ENCODE peak calls at places on chromosomes 6 and 20, in five cellular contexts. D is A549; I is esophagus squamous epithelium; Q is CD8-positive, alpha-beta memory T cell; L is brain microvascular endothelial cell. M is an unnamed sample.
A peak's percentile ranks its signal among the peaks of the same experiment; 100 is the strongest.

GRCh38 chr20:53003420-53003819 is 31.3 kb downstream of the TSHZ2 start:
- DNase-seq in D (no peak), I (no peak), Q (no peak), L (no peak), M (no peak)

GRCh38 chr6:41706876-41707564 is 28.4 kb downstream of the TFEB start:
- DNase-seq in D (no peak), I (no peak), Q (no peak), L (no peak), M (no peak)

GRCh38 chr6:44007818-44008660 is 119.2 kb downstream of the MRPL14 start:
- DNase-seq in D (no peak), I (no peak), Q (no peak), L (no peak), M (no peak)

GRCh38 chr6:109236140-109237081 is 141.1 kb downstream of the CEP57L1 start:
- DNase-seq in D (no peak), I (no peak), Q (no peak), L (no peak), M (no peak)

GRCh38 chr6:37047933-37048850 is 42.7 kb downstream of the FGD2 start:
- DNase-seq in D (no peak), I (no peak), Q (no peak), L (no peak), M (peak; percentile 25)

GRCh38 chr6:20331042-20331441 is 70.6 kb upstream of the E2F3 start:
- DNase-seq in D (no peak), I (no peak), Q (no peak), L (no peak), M (no peak)

GRCh38 chr6:110130362-110130761 is 49.1 kb downstream of the WASF1 start:
- DNase-seq in D (no peak), I (no peak), Q (no peak), L (no peak), M (no peak)

GRCh38 chr20:22814475-22815205 is 220.5 kb upstream of the SSTR4 start:
- DNase-seq in D (no peak), I (no peak), Q (no peak), L (no peak), M (no peak)

GRCh38 chr6:90008189-90008907 is 114.1 kb downstream of the GJA10 start:
- DNase-seq in D (no peak), I (no peak), Q (no peak), L (no peak), M (no peak)

GRCh38 chr20:60354181-60354580 is 396.0 kb downstream of the CDH26 start:
- DNase-seq in D (no peak), I (no peak), Q (no peak), L (no peak), M (no peak)

GRCh38 chr6:107020239-107020638 is 7.8 kb upstream of the MTRES1 start:
- DNase-seq in D (no peak), I (no peak), Q (no peak), L (no peak), M (no peak)

GRCh38 chr20:24989162-24989561 is 3.4 kb downstream of the APMAP start:
- DNase-seq in D (no peak), I (no peak), Q (no peak), L (no peak), M (peak; percentile 46)

GRCh38 chr20:10672579-10673127 is 1.1 kb downstream of the JAG1 start:
- DNase-seq in D (no peak), I (no peak), Q (peak; percentile 54), L (no peak), M (peak; percentile 81)

GRCh38 chr6:42046491-42047219 is 3.7 kb upstream of the TAF8 start:
- DNase-seq in D (no peak), I (no peak), Q (no peak), L (no peak), M (no peak)

GRCh38 chr20:20759132-20759531 is 46.7 kb upstream of the RALGAPA2 start:
- DNase-seq in D (no peak), I (no peak), Q (no peak), L (no peak), M (no peak)

GRCh38 chr6:149208071-149208670 is 109.3 kb upstream of the TAB2 start:
- DNase-seq in D (no peak), I (no peak), Q (no peak), L (no peak), M (no peak)

GRCh38 chr6:41511443-41512060 is 34.6 kb upstream of the FOXP4 start:
- DNase-seq in D (no peak), I (no peak), Q (no peak), L (no peak), M (no peak)

GRCh38 chr6:96742702-96743101 is 94.6 kb downstream of the GPR63 start:
- DNase-seq in D (no peak), I (no peak), Q (no peak), L (no peak), M (no peak)

GRCh38 chr6:52503853-52504777 is 72.7 kb downstream of the TRAM2 start:
- DNase-seq in D (peak; percentile 89), I (peak; percentile 41), Q (no peak), L (peak; percentile 85), M (peak; percentile 93)

GRCh38 chr6:118980063-118980462 is 45.1 kb upstream of the MCM9 start:
- DNase-seq in D (no peak), I (no peak), Q (no peak), L (no peak), M (no peak)

GRCh38 chr6:138104618-138105213 is 2.5 kb downstream of the PERP start:
- DNase-seq in D (no peak), I (no peak), Q (no peak), L (no peak), M (no peak)

GRCh38 chr6:37618916-37619605 is 78.6 kb downstream of the MDGA1 start:
- DNase-seq in D (no peak), I (no peak), Q (no peak), L (no peak), M (no peak)

GRCh38 chr20:34115232-34115631 is 3.2 kb upstream of the EIF2S2 start:
- DNase-seq in D (no peak), I (no peak), Q (no peak), L (no peak), M (no peak)

GRCh38 chr6:138036955-138037592 is 70.1 kb downstream of the PERP start:
- DNase-seq in D (no peak), I (no peak), Q (no peak), L (no peak), M (no peak)

GRCh38 chr20:23143098-23143497 is 57.0 kb upstream of the CD93 start:
- DNase-seq in D (peak; percentile 87), I (no peak), Q (no peak), L (peak; percentile 82), M (peak; percentile 92)

GRCh38 chr6:13874191-13874549 is 50.6 kb upstream of the RNF182 start:
- DNase-seq in D (no peak), I (no peak), Q (no peak), L (no peak), M (no peak)

GRCh38 chr6:42390228-42390934 is 61.3 kb downstream of the TRERF1 start:
- DNase-seq in D (no peak), I (no peak), Q (peak; percentile 74), L (no peak), M (no peak)

GRCh38 chr6:138970856-138971425 is 17.1 kb downstream of the REPS1 start:
- DNase-seq in D (no peak), I (no peak), Q (no peak), L (peak; percentile 95), M (peak; percentile 71)

GRCh38 chr6:29961966-29962365 is 19.6 kb downstream of the HLA-A start:
- DNase-seq in D (no peak), I (no peak), Q (no peak), L (no peak), M (no peak)

GRCh38 chr6:157688275-157688959 is 134.6 kb upstream of the SNX9 start:
- DNase-seq in D (no peak), I (no peak), Q (no peak), L (no peak), M (no peak)

GRCh38 chr6:13848553-13849150 is 34.3 kb upstream of the MCUR1 start:
- DNase-seq in D (no peak), I (no peak), Q (no peak), L (no peak), M (no peak)

GRCh38 chr20:25204550-25205276 is 9.2 kb downstream of the ENTPD6 start:
- DNase-seq in D (no peak), I (no peak), Q (no peak), L (no peak), M (peak; percentile 42)

GRCh38 chr6:26022737-26023136 is 60.1 kb downstream of the TRIM38 start:
- DNase-seq in D (no peak), I (no peak), Q (no peak), L (no peak), M (no peak)
- H3K4me3 ChIP-seq in D (peak overlapping the region; percentile 61), I (no peak overlapping the region), Q (no peak overlapping the region), L (no peak overlapping the region), M (no peak overlapping the region)

GRCh38 chr20:12946789-12947188 is 62.0 kb upstream of the SPTLC3 start:
- DNase-seq in D (no peak), I (no peak), Q (no peak), L (no peak), M (no peak)
- H3K4me3 ChIP-seq in D (no peak overlapping the region), I (no peak overlapping the region), Q (no peak overlapping the region), L (no peak overlapping the region), M (no peak overlapping the region)

DNA sequence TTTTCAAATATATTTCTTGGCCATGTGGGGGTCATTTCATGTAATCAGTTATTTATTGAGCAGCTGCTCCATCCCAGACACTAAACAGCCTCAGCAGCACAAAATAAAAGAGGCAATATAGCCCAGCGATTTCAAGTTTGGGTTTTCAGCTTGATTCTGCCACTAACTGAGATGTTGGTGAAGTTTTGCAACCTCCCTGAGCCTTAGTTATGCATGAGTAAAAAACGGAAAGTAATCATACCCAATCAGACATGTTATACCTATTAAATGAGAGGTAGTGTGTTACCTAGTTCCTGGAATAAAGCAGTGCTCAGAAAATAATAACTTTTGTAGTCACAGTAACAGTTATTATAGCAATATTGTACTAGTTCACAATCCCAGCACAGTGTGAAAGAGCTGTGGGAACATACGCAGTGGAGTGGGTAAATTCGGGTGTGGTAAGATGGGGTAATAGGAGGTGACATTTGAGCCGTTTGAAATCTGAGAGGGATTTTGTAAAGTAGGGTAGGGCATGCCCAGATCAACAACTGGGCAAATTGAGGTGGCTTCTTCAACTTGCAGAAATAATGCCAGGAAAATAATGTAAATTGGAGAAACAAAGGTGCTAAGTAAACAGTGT is 1.5 kb downstream of the SLC9A8 start:
- DNase-seq in D (no peak), I (no peak), Q (no peak), L (no peak), M (no peak)
- H3K4me3 ChIP-seq in D (peak overlapping the region; percentile 86), I (no peak overlapping the region), Q (no peak overlapping the region), L (no peak overlapping the region), M (no peak overlapping the region)

GRCh38 chr20:36862857-36863668 is 12.9 kb upstream of the TLDC2 start:
- DNase-seq in D (no peak), I (no peak), Q (no peak), L (no peak), M (no peak)

GRCh38 chr20:36861875-36862801 is 13.8 kb upstream of the TLDC2 start:
- DNase-seq in D (peak; percentile 96), I (no peak), Q (no peak), L (peak; percentile 70), M (peak; percentile 53)

GRCh38 chr20:36860339-36860738 is 15.6 kb upstream of the TLDC2 start:
- DNase-seq in D (no peak), I (no peak), Q (no peak), L (no peak), M (no peak)

GRCh38 chr20:36860811-36861624 is 14.9 kb upstream of the TLDC2 start:
- DNase-seq in D (no peak), I (no peak), Q (no peak), L (no peak), M (no peak)

DNA sequence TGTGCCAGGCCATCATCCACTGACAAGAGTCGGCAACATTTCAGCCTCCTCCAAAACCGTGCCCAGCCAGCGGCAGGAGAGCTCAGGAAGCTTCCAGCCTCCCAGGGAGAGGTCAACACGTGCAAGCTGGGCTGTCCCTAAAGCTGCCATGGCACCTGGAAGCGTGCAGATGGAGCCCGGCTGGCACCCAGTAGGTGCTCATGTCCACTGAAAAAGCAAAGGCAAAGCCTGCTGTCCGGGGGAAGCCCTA is 14.4 kb upstream of the TLDC2 start:
- DNase-seq in D (no peak), I (no peak), Q (no peak), L (no peak), M (no peak)
- H3K4me3 ChIP-seq in D (peak overlapping the region; percentile 85), I (peak overlapping the region; percentile 67), Q (no peak overlapping the region), L (peak overlapping the region; percentile 68), M (peak overlapping the region; percentile 92)

M was measured in ascending aorta.